ENCODE peak calls at places on chromosomes 6 and 20, in four cellular contexts. W, L, B and U are unnamed samples.

GRCh38 chr6:100257661-100258395 is 206.9 kb downstream of the SIM1 start:
- DNase-seq in W (no peak), L (peak), B (peak), U (no peak)

GRCh38 chr6:32665621-32666140 is 776 bp downstream of the HLA-DQB1 start:
- DNase-seq in W (no peak), L (no peak), B (no peak), U (no peak)

GRCh38 chr6:53877151-53877550 is 82.3 kb downstream of the LRRC1 start:
- DNase-seq in W (no peak), L (no peak), B (no peak), U (no peak)

GRCh38 chr6:112979830-112980229 is 632.7 kb downstream of the RFPL4B start:
- DNase-seq in W (peak), L (peak), B (no peak), U (no peak)

GRCh38 chr6:166424431-166424830 is 41.7 kb upstream of the MPC1 start:
- DNase-seq in W (no peak), L (no peak), B (no peak), U (no peak)

GRCh38 chr6:152071843-152072242 is 264.4 kb downstream of the ESR1 start:
- DNase-seq in W (no peak), L (no peak), B (no peak), U (no peak)

GRCh38 chr20:43948455-43948854 is 33.8 kb downstream of the TOX2 start:
- DNase-seq in W (no peak), L (no peak), B (no peak), U (no peak)

GRCh38 chr20:41631826-41632225 is 13.6 kb upstream of the CHD6 start:
- DNase-seq in W (peak), L (no peak), B (no peak), U (peak)